ENCODE peak calls at places on chromosomes 2 and 18, in ten cellular contexts. L is renal cortical epithelial cell; M is LHCN-M2; P is progenitor cell of endocrine pancreas; Z is fibroblast of mammary gland; D is activated naive CD4-positive, alpha-beta T cell treated with anti-CD3 and anti-CD28 coated beads, Interleukin-2, amount 10 ng/mL, durations not matched to agents 7 days and 5 days; E is activated CD4-positive, alpha-beta T cell treated with anti-CD3 and anti-CD28 coated beads for 48 hours; N is NCI-H2081 treated with DMSO at 0.1 percent for 48 hours; W is ureter; B is left ventricle myocardium superior. X is an unnamed sample.

GRCh38 chr2:129888896-129889295 is 90.6 kb upstream of the RAB6C start:
- DNase-seq in L (no peak), Z (peak; percentile 49), B (no peak), W (no peak), D (no peak), P (no peak), M (no peak), E (no peak), N (no peak), X (peak; percentile 45)

GRCh38 chr2:236338495-236339184 is 74.4 kb upstream of the ASB18 start:
- DNase-seq in P (no peak), L (peak; percentile 29), D (no peak), M (no peak), E (no peak), W (no peak), N (no peak), B (peak; percentile 46), Z (peak; percentile 34), X (peak; percentile 68)

GRCh38 chr2:238456966-238457926 is 30.5 kb downstream of the ASB1 start:
- DNase-seq in Z (peak; percentile 69), P (no peak), B (no peak), E (no peak), M (no peak), W (no peak), D (no peak), N (no peak), L (no peak), X (no peak)

GRCh38 chr18:6722680-6723079 is 6.8 kb upstream of the ARHGAP28 start:
- DNase-seq in M (no peak), P (no peak), L (no peak), E (no peak), W (no peak), B (no peak), N (no peak), D (no peak), Z (no peak), X (no peak)

GRCh38 chr2:71531522-71532047 is 78.2 kb downstream of the DYSF start:
- DNase-seq in M (peak; percentile 14), D (no peak), N (no peak), P (no peak), E (peak; percentile 10), Z (peak; percentile 67), L (peak; percentile 78), W (no peak), B (no peak), X (peak; percentile 30)

GRCh38 chr2:55033076-55033742 is 17.0 kb downstream of the RTN4 start:
- DNase-seq in M (no peak), W (no peak), D (peak; percentile 24), L (no peak), B (no peak), N (no peak), P (no peak), E (peak; percentile 21), Z (no peak), X (no peak)

GRCh38 chr2:16044946-16045456 is 104.7 kb downstream of the MYCN start:
- DNase-seq in B (no peak), M (no peak), W (no peak), N (no peak), L (no peak), E (no peak), P (no peak), Z (no peak), D (no peak), X (no peak)

GRCh38 chr18:24632158-24632988 is 171.9 kb downstream of the HRH4 start:
- DNase-seq in L (no peak), P (no peak), N (no peak), D (no peak), B (no peak), E (no peak), Z (no peak), M (no peak), W (no peak), X (no peak)

GRCh38 chr2:225842939-225843338 is 443.4 kb downstream of the NYAP2 start:
- DNase-seq in E (no peak), W (no peak), P (no peak), Z (peak; percentile 84), B (no peak), D (no peak), M (peak; percentile 59), L (peak; percentile 47), N (no peak), X (no peak)

GRCh38 chr2:174964404-174964803 is 40.8 kb downstream of the CHN1 start:
- DNase-seq in Z (no peak), E (no peak), N (no peak), D (no peak), L (no peak), B (no peak), M (no peak), P (no peak), W (no peak), X (no peak)

GRCh38 chr2:37706784-37707183 is 35.3 kb upstream of the CDC42EP3 start:
- DNase-seq in Z (no peak), W (no peak), L (no peak), D (no peak), B (no peak), E (no peak), P (no peak), M (no peak), N (no peak), X (no peak)

GRCh38 chr2:222859786-222860726 is 780 bp upstream of the ACSL3 start:
- DNase-seq in W (peak; percentile 62), B (peak; percentile 58), M (peak; percentile 72), P (no peak), E (peak; percentile 5), Z (peak; percentile 94), L (peak; percentile 91), N (no peak), D (no peak), X (peak; percentile 76)

GRCh38 chr2:20490300-20491181 is 43.7 kb downstream of the RHOB start:
- DNase-seq in D (no peak), N (no peak), E (no peak), L (peak; percentile 96), Z (peak; percentile 97), W (peak; percentile 75), P (no peak), B (peak; percentile 60), M (no peak), X (no peak)

GRCh38 chr2:199452200-199452990 is 5.3 kb downstream of the SATB2 start:
- DNase-seq in N (no peak), Z (peak; percentile 40), P (no peak), L (no peak), D (no peak), E (no peak), B (no peak), M (no peak), W (no peak), X (no peak)

GRCh38 chr2:240435955-240436625 is 627 bp downstream of the GPC1 start:
- DNase-seq in B (peak; percentile 49), M (no peak), E (no peak), L (no peak), D (peak; percentile 45), W (no peak), P (no peak), N (no peak), Z (no peak), X (peak; percentile 76)

GRCh38 chr18:31680836-31681568 is 3.4 kb downstream of the B4GALT6 start:
- DNase-seq in B (no peak), N (no peak), P (no peak), L (peak; percentile 63), E (no peak), W (no peak), D (no peak), Z (peak; percentile 18), M (no peak), X (no peak)

GRCh38 chr2:175865716-175866115 is 136.4 kb downstream of the LNPK start:
- DNase-seq in P (no peak), W (no peak), D (no peak), B (no peak), M (no peak), N (no peak), L (no peak), E (no peak), Z (no peak), X (no peak)

GRCh38 chr2:17757321-17757720 is 3.4 kb downstream of the GEN1 start:
- DNase-seq in E (no peak), L (peak; percentile 85), N (no peak), D (no peak), B (no peak), W (no peak), Z (no peak), M (peak; percentile 62), P (no peak), X (no peak)

GRCh38 chr2:217637268-217637615 is 365.6 kb downstream of the TNS1 start:
- DNase-seq in D (no peak), P (no peak), N (no peak), E (no peak), M (no peak), W (no peak), B (no peak), L (no peak), Z (no peak), X (no peak)

GRCh38 chr2:56357655-56358295 is 174.0 kb downstream of the CCDC85A start:
- DNase-seq in B (no peak), Z (peak; percentile 30), D (no peak), M (peak; percentile 45), E (no peak), W (no peak), L (peak; percentile 45), P (no peak), N (peak; percentile 20), X (no peak)

GRCh38 chr2:151238527-151239487 is 22.9 kb downstream of the RBM43 start:
- DNase-seq in L (peak; percentile 71), Z (peak; percentile 88), W (peak; percentile 58), E (peak; percentile 41), N (peak; percentile 47), B (peak; percentile 47), P (peak; percentile 32), D (peak; percentile 45), M (peak; percentile 79), X (peak; percentile 67)

GRCh38 chr18:47397671-47398319 is 146.3 kb upstream of the SKOR2 start:
- DNase-seq in W (no peak), N (no peak), L (no peak), E (peak; percentile 44), Z (peak; percentile 26), B (no peak), P (no peak), D (peak; percentile 34), M (no peak), X (peak; percentile 84)

GRCh38 chr2:96091711-96092579 is 24.4 kb downstream of the ADRA2B start:
- DNase-seq in E (no peak), W (no peak), Z (no peak), D (peak; percentile 9), B (peak; percentile 19), N (no peak), L (no peak), M (no peak), P (peak; percentile 5), X (peak; percentile 64)

GRCh38 chr18:46622999-46623398 is 34.0 kb downstream of the LOXHD1 start:
- DNase-seq in N (no peak), W (no peak), L (peak; percentile 33), B (no peak), P (no peak), D (no peak), Z (peak; percentile 28), E (no peak), M (peak; percentile 11), X (no peak)

GRCh38 chr2:181857471-181857870 is 34.1 kb upstream of the ITPRID2 start:
- DNase-seq in L (peak; percentile 15), Z (peak; percentile 64), B (no peak), P (no peak), W (no peak), N (no peak), M (no peak), D (no peak), E (no peak), X (no peak)

GRCh38 chr2:242098445-242099128 is 229.1 kb downstream of the RTP5 start:
- DNase-seq in P (no peak), N (no peak), L (no peak), W (no peak), D (no peak), M (peak; percentile 29), E (no peak), Z (peak; percentile 54), B (no peak), X (no peak)

X was measured in endodermal cell.